ENCODE peak calls at places on chromosomes 3 and 15, in seven cellular contexts. U is stromal cell of bone marrow, X is endothelial cell, H is activated T-cell treated with anti-CD3 and anti-CD28 coated beads for 1 hour, J is Calu3, K is activated gamma-delta T cell treated with Interleukin-2 at 50 U/mL for 16 hours, Z is EH. R is an unnamed sample.
A peak's percentile ranks its signal among the peaks of the same experiment; 100 is the strongest.

GRCh38 chr3:44957986-44958385 is 18.0 kb downstream of the ZDHHC3 start:
- DNase-seq in U (no peak), X (no peak), H (no peak), J (no peak), K (no peak), Z (no peak), R (no peak)

GRCh38 chr3:49937081-49937480 is 2.9 kb upstream of the RBM6 start:
- DNase-seq in U (no peak), X (no peak), H (no peak), J (no peak), K (no peak), Z (no peak), R (no peak)

GRCh38 chr3:51163051-51163450 is 222.0 kb upstream of the MANF start:
- DNase-seq in U (no peak), X (no peak), H (no peak), J (no peak), K (no peak), Z (no peak), R (no peak)

GRCh38 chr3:52495096-52495495 is at the start of gene STAB1:
- DNase-seq in U (no peak), X (peak; percentile 84), H (no peak), J (no peak), K (no peak), Z (no peak), R (no peak)

GRCh38 chr3:122299872-122300460 is 25.1 kb upstream of the CSTA start:
- DNase-seq in U (no peak), X (peak; percentile 17), H (no peak), J (peak; percentile 38), K (peak; percentile 46), Z (peak; percentile 31), R (peak; percentile 47)

GRCh38 chr3:65793495-65794200 is 245.1 kb downstream of the MAGI1 start:
- DNase-seq in U (no peak), X (no peak), H (no peak), J (no peak), K (no peak), Z (peak; percentile 26), R (peak; percentile 51)

GRCh38 chr3:114418724-114419543 is 125.1 kb downstream of the TIGIT start:
- DNase-seq in U (peak; percentile 66), X (no peak), H (no peak), J (no peak), K (peak; percentile 3), Z (peak; percentile 86), R (peak; percentile 83)

GRCh38 chr15:90174140-90174891 is 26.8 kb upstream of the SEMA4B start:
- DNase-seq in U (peak; percentile 33), X (no peak), H (no peak), J (no peak), K (no peak), Z (peak; percentile 36), R (no peak)

GRCh38 chr3:184746131-184747120 is 34.6 kb upstream of the MAGEF1 start:
- DNase-seq in U (no peak), X (no peak), H (no peak), J (no peak), K (no peak), Z (no peak), R (no peak)

GRCh38 chr3:194045289-194045688 is 90.7 kb upstream of the HES1 start:
- DNase-seq in U (no peak), X (no peak), H (no peak), J (no peak), K (no peak), Z (no peak), R (no peak)

GRCh38 chr15:35062164-35063099 is 22.7 kb downstream of the NANOGP8 start:
- DNase-seq in U (no peak), X (no peak), H (no peak), J (no peak), K (no peak), Z (no peak), R (no peak)

GRCh38 chr15:72197460-72198409 is at the start of gene GRAMD2A:
- DNase-seq in U (no peak), X (peak; percentile 33), H (no peak), J (peak; percentile 80), K (no peak), Z (peak; percentile 53), R (peak; percentile 65)

GRCh38 chr15:82018201-82018600 is 27.6 kb downstream of the MEX3B start:
- DNase-seq in U (no peak), X (no peak), H (no peak), J (no peak), K (no peak), Z (no peak), R (no peak)

GRCh38 chr3:105780114-105780513 is 88.7 kb downstream of the CBLB start:
- DNase-seq in U (peak; percentile 31), X (no peak), H (no peak), J (no peak), K (no peak), Z (peak; percentile 65), R (no peak)